ENCODE peak calls at places on chromosomes 3 and 15, in four cellular contexts. H, Q, R and M are unnamed samples.

GRCh38 chr3:98551754-98552153 is 20.0 kb downstream of the GPR15 start:
- DNase-seq in R (no peak), H (no peak), Q (no peak), M (no peak)

GRCh38 chr15:57031605-57032004 is 113.2 kb downstream of the TCF12 start:
- DNase-seq in Q (no peak), R (peak), H (no peak), M (peak)

GRCh38 chr15:32685576-32685975 is 32.2 kb upstream of the GREM1 start:
- DNase-seq in H (no peak), R (peak), Q (no peak), M (no peak)

GRCh38 chr3:190122198-190122771 is 1.6 kb upstream of the P3H2 start:
- DNase-seq in H (no peak), Q (no peak), R (peak), M (no peak)

GRCh38 chr3:122577409-122578028 is at the start of gene PARP15:
- DNase-seq in R (no peak), H (peak), Q (no peak), M (no peak)

GRCh38 chr3:108806316-108806715 is 16.3 kb upstream of the TRAT1 start:
- DNase-seq in H (no peak), Q (no peak), R (no peak), M (no peak)

GRCh38 chr3:137012097-137012501 is 54.3 kb downstream of the IL20RB start:
- DNase-seq in H (no peak), R (peak), Q (no peak), M (no peak)

GRCh38 chr3:141389703-141390102 is 21.4 kb downstream of the ZBTB38 start:
- DNase-seq in Q (no peak), R (no peak), H (no peak), M (no peak)

GRCh38 chr3:56812749-56813655 is 11.3 kb upstream of the ARHGEF3 start:
- DNase-seq in Q (no peak), H (no peak), R (no peak), M (no peak)

GRCh38 chr15:43854801-43855200 is 28.0 kb downstream of the WDR76 start:
- DNase-seq in Q (no peak), H (no peak), R (peak), M (no peak)

GRCh38 chr3:171262431-171262830 is 197.8 kb downstream of the TNIK start:
- DNase-seq in Q (peak), H (no peak), R (no peak), M (no peak)

GRCh38 chr15:38254065-38254883 is 1.6 kb downstream of the SPRED1 start:
- DNase-seq in H (peak), R (peak), Q (peak), M (no peak)

GRCh38 chr3:115720988-115721387 is 97.7 kb downstream of the GAP43 start:
- DNase-seq in R (no peak), H (no peak), Q (no peak), M (no peak)

GRCh38 chr15:80549191-80549590 is 145.0 kb downstream of the ARNT2 start:
- DNase-seq in R (no peak), H (no peak), Q (no peak), M (peak)

GRCh38 chr3:163218336-163218735 is 1721.7 kb downstream of the OTOL1 start:
- DNase-seq in R (no peak), H (no peak), Q (no peak), M (no peak)

GRCh38 chr3:47133641-47134040 is 30.3 kb downstream of the SETD2 start:
- DNase-seq in H (no peak), Q (no peak), R (no peak), M (no peak)

GRCh38 chr3:25508901-25509300 is 80.8 kb downstream of the RARB start:
- DNase-seq in Q (no peak), H (no peak), R (peak), M (peak)